ENCODE peak calls at places on chromosomes 6 and 20, in four cellular contexts. Y is adrenal gland, W is epithelial cell of esophagus, N is omental fat pad. C is an unnamed sample.
A peak's percentile ranks its signal among the peaks of the same experiment; 100 is the strongest.

GRCh38 chr20:23832775-23833508 is 6.4 kb upstream of the CST2 start:
- DNase-seq in Y (no peak), W (no peak), N (no peak), C (no peak)

GRCh38 chr6:166313255-166314070 is 5.3 kb upstream of the PRR18 start:
- DNase-seq in Y (peak; percentile 40), W (peak; percentile 55), N (no peak), C (no peak)

GRCh38 chr6:166956444-166957086 is at the start of gene RNASET2:
- DNase-seq in Y (peak; percentile 98), W (peak; percentile 94), N (peak; percentile 83), C (peak; percentile 99)

GRCh38 chr6:112934433-112935327 is 587.5 kb downstream of the RFPL4B start:
- DNase-seq in Y (no peak), W (no peak), N (no peak), C (no peak)

GRCh38 chr20:8744228-8744844 is 324.6 kb upstream of the PLCB4 start:
- DNase-seq in Y (no peak), W (peak; percentile 62), N (no peak), C (no peak)

GRCh38 chr20:19335341-19335740 is 122.9 kb downstream of the SLC24A3 start:
- DNase-seq in Y (no peak), W (no peak), N (no peak), C (no peak)

GRCh38 chr6:82144852-82145332 is 102.7 kb downstream of the IBTK start:
- DNase-seq in Y (peak; percentile 85), W (peak; percentile 95), N (no peak), C (no peak)

GRCh38 chr6:16244869-16245451 is 6.6 kb downstream of the GMPR start:
- DNase-seq in Y (no peak), W (peak; percentile 73), N (no peak), C (no peak)

GRCh38 chr6:42281016-42281533 is 63.4 kb upstream of the MRPS10 start:
- DNase-seq in Y (no peak), W (peak; percentile 82), N (no peak), C (no peak)

GRCh38 chr6:29791786-29792122 is 35.9 kb upstream of the HLA-G start:
- DNase-seq in Y (peak; percentile 39), W (peak; percentile 42), N (no peak), C (no peak)

GRCh38 chr6:12351672-12352071 is 61.5 kb downstream of the EDN1 start:
- DNase-seq in Y (no peak), W (no peak), N (no peak), C (no peak)

GRCh38 chr6:6863957-6864639 is 243.7 kb upstream of the RREB1 start:
- DNase-seq in Y (no peak), W (no peak), N (no peak), C (no peak)

GRCh38 chr20:53413188-53413631 is 180.4 kb downstream of the ZNF217 start:
- DNase-seq in Y (no peak), W (peak; percentile 30), N (no peak), C (peak; percentile 69)
- TF ChIP-seq CTCF in Y (no peak), W (peak; percentile 51), N (no peak), C (peak; percentile 76)

DNA sequence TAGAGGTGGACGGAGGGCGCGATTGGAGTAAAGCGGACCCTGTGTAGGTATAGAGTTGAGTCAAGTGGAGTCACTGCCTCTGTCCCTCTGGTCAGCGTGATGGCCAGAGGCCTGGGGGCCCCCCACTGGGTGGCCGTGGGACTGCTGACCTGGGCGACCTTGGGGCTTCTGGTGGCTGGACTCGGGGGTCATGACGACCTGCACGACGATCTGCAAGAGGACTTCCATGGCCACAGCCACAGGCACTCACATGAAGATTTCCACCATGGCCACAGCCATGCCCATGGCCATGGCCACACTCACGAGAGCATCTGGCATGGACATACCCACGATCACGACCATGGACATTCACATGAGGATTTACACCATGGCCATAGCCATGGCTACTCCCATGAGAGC is 479 bp downstream of the SLC39A7 start:
- DNase-seq in Y (no peak), W (no peak), N (no peak), C (no peak)
- TF ChIP-seq CTCF in Y (no peak), W (no peak), N (no peak), C (peak; percentile 34)

DNA sequence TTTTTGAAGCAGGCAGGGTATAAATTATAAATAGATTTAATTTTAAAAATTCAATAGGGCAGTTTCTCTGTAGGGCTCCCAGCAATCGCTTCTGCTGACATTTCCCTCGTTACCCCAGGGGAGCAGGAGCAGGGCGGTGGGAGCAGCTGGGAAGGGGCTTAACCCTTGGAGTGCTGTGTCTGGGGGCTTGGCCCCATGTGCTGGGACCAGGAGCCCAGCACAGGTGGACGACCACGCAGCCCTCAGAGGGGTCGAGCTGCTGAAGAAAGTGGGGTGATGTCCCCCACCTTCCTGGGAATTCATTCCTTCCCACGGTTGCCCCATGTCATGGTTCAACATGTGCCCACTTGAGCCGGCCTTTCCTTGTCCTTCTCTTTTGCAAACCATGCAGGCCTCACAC is 67.5 kb upstream of the STX16 start:
- DNase-seq in Y (no peak), W (no peak), N (no peak), C (no peak)
- TF ChIP-seq CTCF in Y (no peak), W (no peak), N (no peak), C (no peak)

GRCh38 chr6:41189968-41190367 is 11.0 kb downstream of the TREML2 start:
- DNase-seq in Y (no peak), W (peak; percentile 16), N (no peak), C (no peak)

GRCh38 chr6:41193884-41194283 is 7.1 kb downstream of the TREML2 start:
- DNase-seq in Y (no peak), W (no peak), N (no peak), C (no peak)

GRCh38 chr6:41190791-41191190 is 10.2 kb downstream of the TREML2 start:
- DNase-seq in Y (no peak), W (no peak), N (no peak), C (no peak)

GRCh38 chr6:41193171-41193734 is 7.7 kb downstream of the TREML2 start:
- DNase-seq in Y (no peak), W (no peak), N (no peak), C (no peak)

DNA sequence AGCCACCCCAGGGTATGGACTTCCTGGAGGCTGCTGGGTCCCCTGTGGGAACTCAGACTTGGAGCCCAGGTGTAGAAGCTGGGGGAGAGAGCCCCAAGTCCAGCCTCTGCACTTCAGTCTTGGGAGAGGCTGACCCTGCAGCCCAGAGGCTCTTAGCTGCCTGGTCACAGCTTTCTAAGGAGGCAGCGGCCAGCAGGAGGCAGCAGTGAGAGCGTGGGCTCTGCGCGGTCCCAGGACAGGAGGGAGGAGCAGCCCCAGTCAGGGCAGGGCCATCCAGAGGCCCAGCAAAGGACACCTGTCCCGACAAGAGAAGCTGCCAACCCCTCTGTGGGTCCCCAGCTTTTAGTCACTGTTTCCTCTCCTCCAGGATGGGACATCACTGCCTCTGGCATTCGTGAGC is 9.4 kb downstream of the TREML2 start:
- DNase-seq in Y (no peak), W (peak; percentile 36), N (no peak), C (no peak)
- TF ChIP-seq CTCF in Y (no peak), W (peak; percentile 42), N (no peak), C (peak; percentile 58)

GRCh38 chr6:88422831-88423230 is 256.7 kb upstream of the CNR1 start:
- DNase-seq in Y (no peak), W (no peak), N (no peak), C (no peak)
- TF ChIP-seq CTCF in Y (no peak), W (no peak), N (no peak), C (no peak)

DNA sequence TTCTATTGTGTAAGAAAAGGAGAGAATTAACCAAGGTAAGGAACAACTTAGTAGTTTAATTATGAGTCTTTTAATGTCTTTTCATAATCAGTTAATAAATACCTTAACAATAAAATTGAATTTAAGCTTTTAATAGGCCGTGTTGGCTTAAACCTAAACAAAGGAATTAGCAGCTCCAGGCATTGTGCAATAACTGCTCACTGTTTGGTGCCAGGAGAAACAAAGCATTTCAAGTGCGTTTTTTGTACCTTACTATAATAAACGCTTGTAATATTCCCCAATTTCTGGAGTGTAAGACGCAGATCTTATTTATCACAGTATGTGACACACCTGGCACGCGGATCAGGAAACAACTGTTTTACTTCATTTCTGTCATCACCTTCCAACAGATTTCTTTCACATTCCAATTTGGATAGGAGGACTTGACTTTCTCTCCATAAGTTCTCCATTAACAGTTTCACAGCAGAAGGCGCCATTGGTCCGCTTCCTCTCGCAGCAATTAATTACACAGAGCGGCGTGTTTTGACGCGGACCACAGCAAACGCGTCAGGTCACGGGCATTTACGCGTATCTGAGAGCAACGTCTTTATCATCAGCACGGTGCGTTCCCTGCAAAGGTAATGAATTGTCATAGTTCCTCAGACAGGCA is 335.8 kb upstream of the NT5E start:
- DNase-seq in Y (no peak), W (peak; percentile 39), N (no peak), C (no peak)
- TF ChIP-seq CTCF in Y (no peak), W (no peak), N (no peak), C (no peak)

DNA sequence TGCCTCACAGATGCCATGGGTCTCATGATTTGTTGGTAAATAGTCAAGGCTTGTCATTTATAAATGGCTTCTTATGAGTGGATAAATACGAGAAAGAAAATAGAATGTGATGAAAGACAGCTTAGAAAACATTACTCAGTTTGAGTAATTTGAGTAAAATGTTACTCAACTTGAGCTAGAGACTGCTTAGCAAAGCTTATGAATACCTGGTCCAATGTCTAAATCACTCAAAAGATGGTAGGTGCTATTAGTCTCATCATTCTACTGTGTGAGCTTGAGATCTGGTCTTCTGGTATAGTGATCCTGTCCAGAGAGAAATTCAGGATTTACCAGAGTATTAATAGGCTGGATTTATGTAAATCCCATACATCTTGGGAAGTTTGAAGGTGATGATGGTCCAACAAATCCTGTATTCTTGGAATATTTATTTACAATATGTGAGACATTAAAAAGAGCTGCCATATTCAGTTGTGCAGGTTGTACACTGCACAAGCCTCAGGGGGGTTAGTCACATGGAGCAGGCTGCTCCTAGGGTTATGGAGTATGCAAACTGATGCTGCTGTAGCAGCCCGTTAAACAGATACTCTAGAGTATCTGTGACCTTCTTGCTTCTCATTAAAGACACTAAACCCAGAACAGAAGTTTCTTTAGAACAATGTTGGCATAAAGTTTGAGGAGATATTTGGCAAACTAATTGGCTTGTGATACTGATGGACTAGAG is 112.9 kb downstream of the RCAN2 start:
- DNase-seq in Y (no peak), W (no peak), N (no peak), C (no peak)
- TF ChIP-seq CTCF in Y (no peak), W (no peak), N (no peak), C (no peak)

GRCh38 chr6:23176883-23177282 is 607.5 kb downstream of the HDGFL1 start:
- DNase-seq in Y (no peak), W (no peak), N (no peak), C (no peak)
- TF ChIP-seq CTCF in Y (no peak), W (no peak), N (no peak), C (no peak)

DNA sequence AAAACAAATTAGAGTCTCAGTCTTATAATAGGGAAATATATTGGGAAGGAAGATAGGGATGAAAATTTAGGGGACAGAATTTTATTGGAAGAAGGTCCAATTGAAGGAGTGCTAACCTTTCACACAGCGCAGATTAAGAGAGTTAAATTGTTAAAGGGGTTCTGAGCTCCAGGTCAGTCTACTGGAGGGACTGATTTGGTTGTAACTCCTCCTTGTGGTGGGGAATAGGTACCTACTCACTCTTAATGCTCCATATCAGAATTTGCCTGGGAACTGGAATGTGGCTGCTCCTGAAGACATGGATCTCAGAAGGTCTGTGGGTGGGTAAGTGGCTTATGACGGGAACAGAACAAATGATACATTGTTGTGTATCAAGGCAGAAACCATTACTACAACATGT is 143.5 kb downstream of the FLRT3 start:
- DNase-seq in Y (no peak), W (peak; percentile 10), N (no peak), C (no peak)
- TF ChIP-seq CTCF in Y (no peak), W (peak; percentile 33), N (no peak), C (no peak)

C was measured in progenitor cell of endocrine pancreas.